ENCODE peak calls at places on chromosomes 2 and 18, in six cellular contexts. One of them, this sample, is unnamed.

GRCh38 chr2:37869304-37869703 is 55.8 kb upstream of the RMDN2 start:
- DNase-seq in IMR-90: no peak
- DNase-seq in trophoblast cell: no peak
- DNase-seq in H9: no peak
- DNase-seq in mesenchymal stem cell: no peak
- DNase-seq in H1: no peak
- DNase-seq in this sample: no peak

GRCh38 chr2:239932881-239933735 is 92.0 kb downstream of the NDUFA10 start:
- DNase-seq in H9: peak
- DNase-seq in H1: no peak
- DNase-seq in IMR-90: no peak
- DNase-seq in trophoblast cell: no peak
- DNase-seq in mesenchymal stem cell: no peak
- DNase-seq in this sample: no peak

GRCh38 chr2:86223098-86223681 is 23.9 kb downstream of the MRPL35 start:
- DNase-seq in mesenchymal stem cell: peak
- DNase-seq in IMR-90: peak
- DNase-seq in H9: no peak
- DNase-seq in H1: no peak
- DNase-seq in trophoblast cell: no peak
- DNase-seq in this sample: no peak

GRCh38 chr2:10776231-10776977 is 36.2 kb downstream of the PDIA6 start:
- DNase-seq in trophoblast cell: no peak
- DNase-seq in mesenchymal stem cell: no peak
- DNase-seq in IMR-90: no peak
- DNase-seq in H9: no peak
- DNase-seq in H1: no peak
- DNase-seq in this sample: no peak

GRCh38 chr2:95053543-95053942 is 28.0 kb downstream of the MAL start:
- DNase-seq in trophoblast cell: no peak
- DNase-seq in IMR-90: no peak
- DNase-seq in mesenchymal stem cell: no peak
- DNase-seq in H9: peak
- DNase-seq in H1: peak
- DNase-seq in this sample: no peak

GRCh38 chr18:11019295-11019694 is 130.1 kb downstream of the PIEZO2 start:
- DNase-seq in mesenchymal stem cell: no peak
- DNase-seq in H9: no peak
- DNase-seq in IMR-90: no peak
- DNase-seq in H1: no peak
- DNase-seq in trophoblast cell: no peak
- DNase-seq in this sample: no peak

GRCh38 chr2:138395565-138396306 is 105.8 kb upstream of the SPOPL start:
- DNase-seq in trophoblast cell: no peak
- DNase-seq in H1: no peak
- DNase-seq in H9: no peak
- DNase-seq in mesenchymal stem cell: peak
- DNase-seq in IMR-90: peak
- DNase-seq in this sample: no peak

GRCh38 chr2:27721884-27722485 is 49.5 kb upstream of the MRPL33 start:
- DNase-seq in trophoblast cell: no peak
- DNase-seq in IMR-90: no peak
- DNase-seq in mesenchymal stem cell: no peak
- DNase-seq in H9: no peak
- DNase-seq in H1: no peak
- DNase-seq in this sample: no peak

GRCh38 chr18:12911025-12911927 is 27.2 kb upstream of the PTPN2 start:
- DNase-seq in mesenchymal stem cell: no peak
- DNase-seq in IMR-90: no peak
- DNase-seq in H9: peak
- DNase-seq in trophoblast cell: no peak
- DNase-seq in H1: no peak
- DNase-seq in this sample: no peak

GRCh38 chr2:232325324-232326273 is 53.0 kb upstream of the ALPP start:
- DNase-seq in IMR-90: peak
- DNase-seq in trophoblast cell: no peak
- DNase-seq in mesenchymal stem cell: peak
- DNase-seq in H9: peak
- DNase-seq in H1: no peak
- DNase-seq in this sample: peak

GRCh38 chr2:238146884-238147544 is 8.5 kb downstream of the KLHL30 start:
- DNase-seq in trophoblast cell: no peak
- DNase-seq in mesenchymal stem cell: no peak
- DNase-seq in H1: no peak
- DNase-seq in IMR-90: no peak
- DNase-seq in H9: no peak
- DNase-seq in this sample: no peak

GRCh38 chr2:61707984-61708852 is 145.6 kb downstream of the FAM161A start:
- DNase-seq in mesenchymal stem cell: peak
- DNase-seq in IMR-90: peak
- DNase-seq in trophoblast cell: peak
- DNase-seq in H9: no peak
- DNase-seq in H1: no peak
- DNase-seq in this sample: no peak

GRCh38 chr2:224017976-224018375 is 21.1 kb downstream of the SERPINE2 start:
- DNase-seq in mesenchymal stem cell: no peak
- DNase-seq in trophoblast cell: no peak
- DNase-seq in H1: no peak
- DNase-seq in H9: no peak
- DNase-seq in IMR-90: no peak
- DNase-seq in this sample: no peak

GRCh38 chr2:42404666-42405065 is 43.6 kb upstream of the COX7A2L start:
- DNase-seq in mesenchymal stem cell: no peak
- DNase-seq in trophoblast cell: no peak
- DNase-seq in H9: no peak
- DNase-seq in H1: no peak
- DNase-seq in IMR-90: no peak
- DNase-seq in this sample: no peak

GRCh38 chr2:32976409-32977063 is 29.8 kb downstream of the LTBP1 start:
- DNase-seq in mesenchymal stem cell: no peak
- DNase-seq in H9: no peak
- DNase-seq in IMR-90: no peak
- DNase-seq in trophoblast cell: no peak
- DNase-seq in H1: no peak
- DNase-seq in this sample: no peak

GRCh38 chr2:207239222-207239674 is 73.5 kb upstream of the KLF7 start:
- DNase-seq in H9: no peak
- DNase-seq in H1: no peak
- DNase-seq in IMR-90: peak
- DNase-seq in trophoblast cell: no peak
- DNase-seq in mesenchymal stem cell: peak
- DNase-seq in this sample: no peak

GRCh38 chr2:10057231-10058107 is 14.1 kb downstream of the KLF11 start:
- DNase-seq in IMR-90: peak
- DNase-seq in mesenchymal stem cell: peak
- DNase-seq in trophoblast cell: peak
- DNase-seq in H9: peak
- DNase-seq in H1: peak
- DNase-seq in this sample: no peak

GRCh38 chr2:23118894-23119293 is 266.1 kb upstream of the KLHL29 start:
- DNase-seq in trophoblast cell: no peak
- DNase-seq in mesenchymal stem cell: no peak
- DNase-seq in H1: no peak
- DNase-seq in H9: no peak
- DNase-seq in IMR-90: no peak
- DNase-seq in this sample: no peak

GRCh38 chr2:25669520-25669919 is 3.9 kb downstream of the DTNB start:
- DNase-seq in mesenchymal stem cell: no peak
- DNase-seq in H9: peak
- DNase-seq in IMR-90: no peak
- DNase-seq in trophoblast cell: no peak
- DNase-seq in H1: peak
- DNase-seq in this sample: no peak

GRCh38 chr2:112491946-112492345 is 10.0 kb downstream of the TTL start:
- DNase-seq in H9: no peak
- DNase-seq in trophoblast cell: no peak
- DNase-seq in H1: no peak
- DNase-seq in IMR-90: no peak
- DNase-seq in mesenchymal stem cell: no peak
- DNase-seq in this sample: no peak

GRCh38 chr18:68847219-68847860 is 49.5 kb downstream of the CCDC102B start:
- DNase-seq in H9: no peak
- DNase-seq in trophoblast cell: no peak
- DNase-seq in mesenchymal stem cell: peak
- DNase-seq in H1: no peak
- DNase-seq in IMR-90: peak
- DNase-seq in this sample: no peak

GRCh38 chr18:4455113-4455811 is at the start of gene DLGAP1:
- DNase-seq in H9: peak
- DNase-seq in trophoblast cell: no peak
- DNase-seq in mesenchymal stem cell: no peak
- DNase-seq in H1: peak
- DNase-seq in IMR-90: no peak
- DNase-seq in this sample: peak

GRCh38 chr2:55165567-55165966 is 66.5 kb downstream of the CLHC1 start:
- DNase-seq in trophoblast cell: peak
- DNase-seq in H1: no peak
- DNase-seq in IMR-90: peak
- DNase-seq in H9: no peak
- DNase-seq in mesenchymal stem cell: peak
- DNase-seq in this sample: no peak

GRCh38 chr2:230866704-230867561 is 2.2 kb downstream of the ITM2C start:
- DNase-seq in H9: no peak
- DNase-seq in H1: no peak
- DNase-seq in IMR-90: peak
- DNase-seq in mesenchymal stem cell: peak
- DNase-seq in trophoblast cell: no peak
- DNase-seq in this sample: no peak

GRCh38 chr2:98485453-98485755 is 40.7 kb downstream of the INPP4A start:
- DNase-seq in H9: no peak
- DNase-seq in mesenchymal stem cell: no peak
- DNase-seq in IMR-90: no peak
- DNase-seq in H1: no peak
- DNase-seq in trophoblast cell: no peak
- DNase-seq in this sample: no peak

GRCh38 chr2:98482362-98482761 is 37.7 kb downstream of the INPP4A start:
- DNase-seq in trophoblast cell: no peak
- DNase-seq in IMR-90: no peak
- DNase-seq in H9: no peak
- DNase-seq in H1: no peak
- DNase-seq in mesenchymal stem cell: no peak
- DNase-seq in this sample: no peak

GRCh38 chr2:98484652-98485452 is 40.2 kb downstream of the INPP4A start:
- DNase-seq in mesenchymal stem cell: no peak
- DNase-seq in IMR-90: no peak
- DNase-seq in trophoblast cell: peak
- DNase-seq in H1: no peak
- DNase-seq in H9: no peak
- DNase-seq in this sample: no peak

GRCh38 chr2:98483257-98483861 is 38.7 kb downstream of the INPP4A start:
- DNase-seq in H9: no peak
- DNase-seq in H1: no peak
- DNase-seq in mesenchymal stem cell: no peak
- DNase-seq in trophoblast cell: peak
- DNase-seq in IMR-90: no peak
- DNase-seq in this sample: no peak

GRCh38 chr2:98484121-98484557 is 39.5 kb downstream of the INPP4A start:
- DNase-seq in IMR-90: no peak
- DNase-seq in trophoblast cell: no peak
- DNase-seq in H9: no peak
- DNase-seq in mesenchymal stem cell: no peak
- DNase-seq in H1: no peak
- DNase-seq in this sample: no peak
- H3K4me2 ChIP-seq in IMR-90: no peak
- H3K4me2 ChIP-seq in trophoblast cell: no peak
- H3K4me2 ChIP-seq in H9: no peak
- H3K4me2 ChIP-seq in mesenchymal stem cell: no peak
- H3K4me2 ChIP-seq in H1: no peak
- H3K4me2 ChIP-seq in this sample: no peak

GRCh38 chr2:13558368-13558767 is 841.6 kb downstream of the TRIB2 start:
- DNase-seq in trophoblast cell: no peak
- DNase-seq in mesenchymal stem cell: peak
- DNase-seq in H9: no peak
- DNase-seq in H1: no peak
- DNase-seq in IMR-90: peak
- DNase-seq in this sample: no peak
- H4K91ac ChIP-seq in trophoblast cell: no peak
- H4K91ac ChIP-seq in mesenchymal stem cell: no peak
- H4K91ac ChIP-seq in H9: no peak
- H4K91ac ChIP-seq in H1: no peak
- H4K91ac ChIP-seq in IMR-90: no peak
- H4K91ac ChIP-seq in this sample: no peak

GRCh38 chr18:59712311-59712710 is 15.1 kb upstream of the CCBE1 start:
- DNase-seq in trophoblast cell: no peak
- DNase-seq in mesenchymal stem cell: no peak
- DNase-seq in IMR-90: no peak
- DNase-seq in H1: no peak
- DNase-seq in H9: no peak
- DNase-seq in this sample: no peak
- H4K8ac ChIP-seq in trophoblast cell: no peak
- H4K8ac ChIP-seq in mesenchymal stem cell: no peak
- H4K8ac ChIP-seq in IMR-90: no peak
- H4K8ac ChIP-seq in H1: no peak
- H4K8ac ChIP-seq in H9: no peak
- H4K8ac ChIP-seq in this sample: no peak

GRCh38 chr2:21836766-21837543 is 713.2 kb downstream of the TDRD15 start:
- DNase-seq in IMR-90: peak
- DNase-seq in H9: no peak
- DNase-seq in H1: no peak
- DNase-seq in mesenchymal stem cell: peak
- DNase-seq in trophoblast cell: no peak
- DNase-seq in this sample: no peak
- H3K4me2 ChIP-seq in IMR-90: peak
- H3K4me2 ChIP-seq in H9: no peak
- H3K4me2 ChIP-seq in H1: no peak
- H3K4me2 ChIP-seq in mesenchymal stem cell: peak
- H3K4me2 ChIP-seq in trophoblast cell: no peak
- H3K4me2 ChIP-seq in this sample: no peak

GRCh38 chr2:118049140-118050128 is 35.6 kb upstream of the CCDC93 start:
- DNase-seq in mesenchymal stem cell: no peak
- DNase-seq in H9: no peak
- DNase-seq in trophoblast cell: no peak
- DNase-seq in IMR-90: no peak
- DNase-seq in H1: no peak
- DNase-seq in this sample: no peak

GRCh38 chr2:118048396-118048795 is 34.5 kb upstream of the CCDC93 start:
- DNase-seq in H1: no peak
- DNase-seq in trophoblast cell: peak
- DNase-seq in IMR-90: peak
- DNase-seq in H9: no peak
- DNase-seq in mesenchymal stem cell: no peak
- DNase-seq in this sample: no peak

GRCh38 chr2:118044849-118045248 is 31.0 kb upstream of the CCDC93 start:
- DNase-seq in mesenchymal stem cell: no peak
- DNase-seq in H9: no peak
- DNase-seq in IMR-90: no peak
- DNase-seq in H1: no peak
- DNase-seq in trophoblast cell: no peak
- DNase-seq in this sample: no peak

GRCh38 chr2:118046628-118047210 is 32.8 kb upstream of the CCDC93 start:
- DNase-seq in H1: no peak
- DNase-seq in IMR-90: peak
- DNase-seq in mesenchymal stem cell: peak
- DNase-seq in H9: no peak
- DNase-seq in trophoblast cell: no peak
- DNase-seq in this sample: no peak

GRCh38 chr2:118047273-118047898 is 33.5 kb upstream of the CCDC93 start:
- DNase-seq in H9: no peak
- DNase-seq in IMR-90: peak
- DNase-seq in trophoblast cell: no peak
- DNase-seq in H1: no peak
- DNase-seq in mesenchymal stem cell: peak
- DNase-seq in this sample: no peak
- H4K91ac ChIP-seq in H9: no peak
- H4K91ac ChIP-seq in IMR-90: no peak
- H4K91ac ChIP-seq in trophoblast cell: no peak
- H4K91ac ChIP-seq in H1: no peak
- H4K91ac ChIP-seq in mesenchymal stem cell: no peak
- H4K91ac ChIP-seq in this sample: no peak